ENCODE peak calls at places on chromosomes 5 and 9, in six cellular contexts. One of them, this sample, is unnamed.

GRCh38 chr5:142248853-142249462 is 75.9 kb downstream of the SPRY4 start:
- ATAC-seq in right lobe of liver: peak
- ATAC-seq in HCT116: no peak
- ATAC-seq in HepG2: peak
- ATAC-seq in heart left ventricle: peak
- ATAC-seq in body of pancreas: no peak
- ATAC-seq in this sample: peak

GRCh38 chr5:1448511-1449011 is 3.3 kb upstream of the SLC6A3 start:
- ATAC-seq in right lobe of liver: no peak
- ATAC-seq in HCT116: no peak
- ATAC-seq in HepG2: no peak
- ATAC-seq in heart left ventricle: no peak
- ATAC-seq in body of pancreas: no peak
- ATAC-seq in this sample: peak

GRCh38 chr5:146816775-146817387 is 61.7 kb downstream of the PPP2R2B start:
- ATAC-seq in right lobe of liver: no peak
- ATAC-seq in HCT116: no peak
- ATAC-seq in HepG2: no peak
- ATAC-seq in heart left ventricle: no peak
- ATAC-seq in body of pancreas: no peak
- ATAC-seq in this sample: no peak

GRCh38 chr5:146039420-146039819 is 66.0 kb downstream of the PLAC8L1 start:
- ATAC-seq in right lobe of liver: peak
- ATAC-seq in HCT116: no peak
- ATAC-seq in HepG2: no peak
- ATAC-seq in heart left ventricle: no peak
- ATAC-seq in body of pancreas: no peak
- ATAC-seq in this sample: no peak

GRCh38 chr5:10622810-10623209 is 58.9 kb downstream of the ANKRD33B start:
- ATAC-seq in right lobe of liver: no peak
- ATAC-seq in HCT116: no peak
- ATAC-seq in HepG2: no peak
- ATAC-seq in heart left ventricle: peak
- ATAC-seq in body of pancreas: no peak
- ATAC-seq in this sample: no peak

GRCh38 chr5:138565100-138565821 is 9.9 kb downstream of the HSPA9 start:
- ATAC-seq in right lobe of liver: peak
- ATAC-seq in HCT116: no peak
- ATAC-seq in HepG2: no peak
- ATAC-seq in heart left ventricle: no peak
- ATAC-seq in body of pancreas: no peak
- ATAC-seq in this sample: no peak

GRCh38 chr9:36980148-36980974 is 53.7 kb downstream of the PAX5 start:
- ATAC-seq in right lobe of liver: no peak
- ATAC-seq in HCT116: peak
- ATAC-seq in HepG2: peak
- ATAC-seq in heart left ventricle: no peak
- ATAC-seq in body of pancreas: no peak
- ATAC-seq in this sample: no peak

GRCh38 chr5:1255081-1255561 is 29.9 kb downstream of the SLC6A18 start:
- ATAC-seq in right lobe of liver: no peak
- ATAC-seq in HCT116: no peak
- ATAC-seq in HepG2: no peak
- ATAC-seq in heart left ventricle: no peak
- ATAC-seq in body of pancreas: no peak
- ATAC-seq in this sample: no peak

GRCh38 chr9:107131108-107131799 is 151.8 kb upstream of the RAD23B start:
- ATAC-seq in right lobe of liver: no peak
- ATAC-seq in HCT116: peak
- ATAC-seq in HepG2: no peak
- ATAC-seq in heart left ventricle: no peak
- ATAC-seq in body of pancreas: no peak
- ATAC-seq in this sample: no peak

GRCh38 chr9:121721770-121722169 is 70.3 kb downstream of the DAB2IP start:
- ATAC-seq in right lobe of liver: no peak
- ATAC-seq in HCT116: peak
- ATAC-seq in HepG2: no peak
- ATAC-seq in heart left ventricle: peak
- ATAC-seq in body of pancreas: no peak
- ATAC-seq in this sample: peak

GRCh38 chr9:81787747-81788632 is 98.6 kb upstream of the TLE1 start:
- ATAC-seq in right lobe of liver: peak
- ATAC-seq in HCT116: no peak
- ATAC-seq in HepG2: peak
- ATAC-seq in heart left ventricle: peak
- ATAC-seq in body of pancreas: peak
- ATAC-seq in this sample: peak

GRCh38 chr5:127838661-127839060 is 135.5 kb downstream of the CCDC192 start:
- ATAC-seq in right lobe of liver: no peak
- ATAC-seq in HCT116: no peak
- ATAC-seq in HepG2: no peak
- ATAC-seq in heart left ventricle: peak
- ATAC-seq in body of pancreas: no peak
- ATAC-seq in this sample: no peak

GRCh38 chr9:126722922-126723806 is 81.7 kb upstream of the ZBTB43 start:
- ATAC-seq in right lobe of liver: peak
- ATAC-seq in HCT116: peak
- ATAC-seq in HepG2: peak
- ATAC-seq in heart left ventricle: peak
- ATAC-seq in body of pancreas: peak
- ATAC-seq in this sample: peak
- TF ChIP-seq POLR2A in right lobe of liver: no peak
- TF ChIP-seq POLR2A in HCT116: no peak
- TF ChIP-seq POLR2A in HepG2: no peak
- TF ChIP-seq POLR2A in heart left ventricle: no peak
- TF ChIP-seq POLR2A in body of pancreas: no peak
- TF ChIP-seq POLR2A in this sample: no peak

GRCh38 chr5:139684881-139685749 is 37.0 kb downstream of the CXXC5 start:
- ATAC-seq in right lobe of liver: peak
- ATAC-seq in HCT116: peak
- ATAC-seq in HepG2: peak
- ATAC-seq in heart left ventricle: peak
- ATAC-seq in body of pancreas: peak
- ATAC-seq in this sample: peak
- TF ChIP-seq POLR2A in right lobe of liver: no peak
- TF ChIP-seq POLR2A in HCT116: no peak
- TF ChIP-seq POLR2A in HepG2: no peak
- TF ChIP-seq POLR2A in heart left ventricle: no peak
- TF ChIP-seq POLR2A in body of pancreas: no peak
- TF ChIP-seq POLR2A in this sample: no peak

GRCh38 chr9:109012876-109013677 is at the start of gene CTNNAL1:
- ATAC-seq in right lobe of liver: peak
- ATAC-seq in HCT116: peak
- ATAC-seq in HepG2: peak
- ATAC-seq in heart left ventricle: peak
- ATAC-seq in body of pancreas: peak
- ATAC-seq in this sample: peak
- TF ChIP-seq POLR2A in right lobe of liver: peak
- TF ChIP-seq POLR2A in HCT116: peak
- TF ChIP-seq POLR2A in HepG2: peak
- TF ChIP-seq POLR2A in heart left ventricle: peak
- TF ChIP-seq POLR2A in body of pancreas: peak
- TF ChIP-seq POLR2A in this sample: peak

GRCh38 chr5:56947052-56947451 is 4.9 kb downstream of the MIER3 start:
- ATAC-seq in right lobe of liver: no peak
- ATAC-seq in HCT116: no peak
- ATAC-seq in HepG2: no peak
- ATAC-seq in heart left ventricle: no peak
- ATAC-seq in body of pancreas: no peak
- ATAC-seq in this sample: no peak

GRCh38 chr5:56951131-56951945 is 585 bp downstream of the MIER3 start:
- ATAC-seq in right lobe of liver: peak
- ATAC-seq in HCT116: peak
- ATAC-seq in HepG2: peak
- ATAC-seq in heart left ventricle: peak
- ATAC-seq in body of pancreas: peak
- ATAC-seq in this sample: peak

GRCh38 chr5:56950626-56951130 is 1.2 kb downstream of the MIER3 start:
- ATAC-seq in right lobe of liver: peak
- ATAC-seq in HCT116: peak
- ATAC-seq in HepG2: peak
- ATAC-seq in heart left ventricle: peak
- ATAC-seq in body of pancreas: peak
- ATAC-seq in this sample: peak

DNA sequence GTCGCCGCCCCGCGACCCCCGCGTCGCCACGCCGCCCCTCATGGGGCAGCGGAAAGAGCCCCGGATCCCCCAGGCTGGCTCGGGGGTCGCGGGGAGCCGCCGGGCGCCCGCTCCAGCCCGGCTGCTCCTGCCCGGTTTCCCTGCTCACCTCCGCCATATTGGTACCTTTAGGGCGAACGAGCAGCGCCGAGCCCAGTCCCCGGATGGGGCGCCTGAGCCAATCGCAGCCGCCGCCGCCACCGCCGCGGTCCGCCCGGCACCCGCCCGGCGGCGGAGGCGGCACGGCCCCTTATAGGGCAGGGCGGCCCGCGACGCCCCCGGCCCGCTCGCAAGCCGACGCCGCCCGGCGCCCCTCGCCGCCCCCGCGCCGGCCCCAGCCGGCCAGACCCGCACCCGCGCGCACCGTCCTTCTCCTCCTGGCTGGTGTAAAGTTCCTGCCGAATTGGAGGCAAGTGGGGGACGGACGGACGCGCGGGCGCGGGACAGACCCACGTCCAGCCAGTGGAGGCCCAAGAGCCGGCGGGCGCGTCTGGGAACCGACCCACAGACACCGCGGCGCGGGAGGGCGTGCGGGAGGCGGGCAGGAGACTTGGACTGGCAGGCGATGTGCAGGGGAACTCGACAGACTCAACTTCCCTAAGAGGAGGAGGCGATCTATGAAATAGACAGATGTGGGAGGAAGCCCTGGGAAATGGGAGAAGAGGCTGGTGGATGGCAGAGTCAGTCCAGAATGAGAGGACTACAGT is at the start of gene MIER3:
- ATAC-seq in right lobe of liver: peak
- ATAC-seq in HCT116: peak
- ATAC-seq in HepG2: peak
- ATAC-seq in heart left ventricle: peak
- ATAC-seq in body of pancreas: peak
- ATAC-seq in this sample: peak
- TF ChIP-seq POLR2A in right lobe of liver: peak
- TF ChIP-seq POLR2A in HCT116: peak
- TF ChIP-seq POLR2A in HepG2: peak
- TF ChIP-seq POLR2A in heart left ventricle: no peak
- TF ChIP-seq POLR2A in body of pancreas: peak
- TF ChIP-seq POLR2A in this sample: peak

GRCh38 chr9:111895996-111896941 is at the start of gene UGCG:
- ATAC-seq in right lobe of liver: peak
- ATAC-seq in HCT116: peak
- ATAC-seq in HepG2: peak
- ATAC-seq in heart left ventricle: peak
- ATAC-seq in body of pancreas: peak
- ATAC-seq in this sample: peak
- TF ChIP-seq POLR2A in right lobe of liver: peak
- TF ChIP-seq POLR2A in HCT116: peak
- TF ChIP-seq POLR2A in HepG2: peak
- TF ChIP-seq POLR2A in heart left ventricle: peak
- TF ChIP-seq POLR2A in body of pancreas: peak
- TF ChIP-seq POLR2A in this sample: peak